ENCODE peak calls at places on chromosomes 13 and 19, in four cellular contexts. H is GM12878, N is neural progenitor cell, Z is A673. X is an unnamed sample. For H3K9me3, the result is how much of the 10 kb centered on the place peaks cover.

GRCh38 chr13:65497265-65497664 is 1732.9 kb downstream of the PCDH9 start:
- DNase-seq in Z (no peak), H (no peak), N (no peak), X (no peak)

GRCh38 chr13:94641432-94641941 is 39.8 kb downstream of the GPR180 start:
- DNase-seq in N (no peak), Z (peak), H (no peak), X (no peak)

GRCh38 chr13:71861769-71862168 is 5.2 kb downstream of the DACH1 start:
- DNase-seq in Z (no peak), H (no peak), N (no peak), X (no peak)

GRCh38 chr19:12777217-12778019 is 2.1 kb upstream of the HOOK2 start:
- DNase-seq in Z (peak), H (no peak), N (peak), X (peak)

GRCh38 chr19:7515471-7516226 is at the start of gene ZNF358:
- DNase-seq in N (peak), H (no peak), Z (peak), X (peak)

GRCh38 chr13:93723316-93723715 is 496.7 kb downstream of the GPC6 start:
- DNase-seq in N (no peak), H (no peak), Z (peak), X (no peak)

GRCh38 chr19:2488405-2488941 is 12.5 kb downstream of the GADD45B start:
- DNase-seq in H (no peak), Z (no peak), N (no peak), X (no peak)

GRCh38 chr13:48993150-48993549 is 17.4 kb downstream of the FNDC3A start:
- DNase-seq in N (no peak), H (no peak), Z (no peak), X (no peak)

GRCh38 chr13:75635101-75635620 is 969 bp upstream of the LMO7 start:
- DNase-seq in H (no peak), Z (no peak), N (no peak), X (no peak)

GRCh38 chr19:31356587-31357314 is 7.5 kb upstream of the TSHZ3 start:
- DNase-seq in H (no peak), N (peak), Z (no peak), X (no peak)

GRCh38 chr19:8196271-8196908 is 12.8 kb upstream of the CERS4 start:
- DNase-seq in Z (no peak), H (peak), N (peak), X (no peak)

GRCh38 chr19:1284979-1285736 is 515 bp upstream of the EFNA2 start:
- DNase-seq in N (peak), Z (no peak), H (no peak), X (no peak)
- TF ChIP-seq EZH2 in N (peak), Z (peak), H (no peak), X (no peak)

DNA sequence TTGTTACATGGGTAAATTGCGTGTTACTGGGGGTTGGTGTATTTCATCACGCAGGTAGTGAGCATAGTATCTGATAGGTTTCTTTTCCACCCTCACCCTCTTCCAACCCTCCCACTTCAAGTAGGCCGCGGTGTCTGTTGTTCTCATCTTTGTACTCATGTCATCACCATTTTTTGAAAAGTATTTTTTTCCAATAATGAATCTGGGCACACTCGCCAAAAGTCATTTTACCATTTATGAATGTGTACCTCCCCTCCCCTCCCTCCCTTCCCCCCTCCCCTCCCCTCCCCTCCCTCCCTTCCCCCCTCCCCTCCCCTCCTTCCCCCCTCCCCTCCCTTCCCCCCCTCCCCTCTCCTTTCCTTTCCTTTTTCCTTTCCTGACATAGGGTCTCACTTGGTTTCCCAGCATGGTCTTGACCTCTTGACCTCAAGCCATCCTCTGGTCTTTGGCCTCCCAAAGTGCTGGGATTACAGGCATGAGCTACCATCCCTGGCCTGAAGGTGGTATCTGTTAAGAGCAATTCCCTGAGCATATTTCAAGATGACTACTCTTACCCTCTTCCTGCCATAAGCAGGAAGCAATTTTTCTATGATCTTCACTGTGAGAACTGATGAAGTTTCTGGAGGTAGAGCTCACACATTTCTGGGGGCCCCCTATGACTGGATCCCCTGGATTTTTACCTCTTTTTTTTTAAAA is 15.7 kb downstream of the ZNF627 start:
- DNase-seq in N (no peak), H (no peak), Z (no peak), X (no peak)
- H3K9me3 ChIP-seq in N (under half), H (under half), Z (under half), X (under half)

GRCh38 chr13:109957875-109958274 is 171.5 kb upstream of the IRS2 start:
- DNase-seq in H (no peak), Z (no peak), N (no peak), X (no peak)

GRCh38 chr13:109955598-109955997 is 169.2 kb upstream of the IRS2 start:
- DNase-seq in H (no peak), N (no peak), Z (no peak), X (no peak)

GRCh38 chr13:109949395-109949794 is 163.0 kb upstream of the IRS2 start:
- DNase-seq in H (no peak), N (no peak), Z (no peak), X (no peak)

GRCh38 chr13:109951491-109951890 is 165.1 kb upstream of the IRS2 start:
- DNase-seq in H (no peak), N (no peak), Z (no peak), X (no peak)

DNA sequence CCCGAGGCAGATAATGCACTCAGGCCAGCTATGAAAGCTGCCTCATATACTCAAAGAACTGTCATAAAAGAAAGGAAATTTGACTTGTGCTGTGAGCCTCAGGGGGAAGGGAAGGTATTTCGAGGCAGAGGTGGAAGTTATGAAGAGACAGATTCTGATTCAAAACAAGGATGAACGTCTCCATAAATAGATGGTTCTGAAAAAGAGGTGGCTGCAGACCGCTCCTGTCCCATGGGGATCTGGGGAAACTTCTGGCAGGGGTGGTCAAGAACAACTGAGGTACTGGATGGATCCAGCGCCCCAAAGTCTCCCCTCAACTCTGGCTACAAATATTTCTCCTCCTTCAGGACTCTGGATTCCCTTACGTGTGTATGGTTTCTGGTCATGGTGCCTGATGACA is 168.1 kb upstream of the IRS2 start:
- DNase-seq in N (no peak), Z (no peak), H (no peak), X (no peak)
- H3K4me3 ChIP-seq in N (no peak), Z (no peak), H (no peak), X (no peak)

DNA sequence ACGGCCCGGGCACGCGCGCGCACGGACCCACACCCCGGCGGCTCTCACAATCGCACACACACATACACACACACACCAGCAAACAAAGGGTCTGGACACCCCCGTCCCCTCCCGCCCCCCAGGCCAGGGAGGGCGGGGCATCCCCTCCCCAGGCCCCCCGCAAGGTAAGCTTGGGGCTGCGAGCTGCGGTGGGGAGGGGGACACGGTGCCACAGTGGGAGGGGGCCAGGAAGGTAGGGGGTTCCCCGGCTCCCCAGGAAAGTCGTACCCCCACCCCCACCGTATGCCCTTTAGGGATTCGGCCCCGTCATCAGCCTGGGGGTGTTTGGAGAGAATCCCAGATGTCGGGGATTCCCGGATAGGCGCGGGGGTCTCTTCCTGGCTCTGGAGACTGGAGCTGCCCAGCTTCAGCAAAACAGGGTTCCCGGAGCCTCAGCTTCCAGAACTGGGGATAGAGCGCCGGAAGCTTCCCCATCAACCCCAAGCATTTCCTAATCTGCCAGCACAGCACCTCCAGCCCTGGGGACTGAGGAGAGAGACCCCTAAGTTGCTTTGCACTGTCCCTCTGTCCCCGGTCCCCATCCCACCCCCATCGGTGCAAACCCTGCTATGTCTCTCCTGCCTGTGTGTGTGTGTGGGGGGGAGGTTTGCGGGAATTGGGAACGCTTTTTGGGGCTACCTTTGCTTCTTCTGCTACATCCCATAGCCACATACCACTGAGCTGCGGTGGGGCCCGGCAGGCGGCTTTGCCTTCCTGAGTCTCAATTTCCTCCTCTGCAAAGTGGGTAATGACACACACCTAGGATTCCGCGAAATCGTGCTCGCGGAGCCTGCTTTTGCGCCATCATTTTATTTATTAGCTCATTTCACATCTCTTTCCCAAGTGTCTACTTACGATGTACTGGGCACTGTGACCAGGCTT is 1.8 kb upstream of the CDC37 start:
- DNase-seq in H (no peak), Z (no peak), N (peak), X (no peak)
- TF ChIP-seq EZH2 in H (no peak), Z (no peak), N (no peak), X (no peak)

DNA sequence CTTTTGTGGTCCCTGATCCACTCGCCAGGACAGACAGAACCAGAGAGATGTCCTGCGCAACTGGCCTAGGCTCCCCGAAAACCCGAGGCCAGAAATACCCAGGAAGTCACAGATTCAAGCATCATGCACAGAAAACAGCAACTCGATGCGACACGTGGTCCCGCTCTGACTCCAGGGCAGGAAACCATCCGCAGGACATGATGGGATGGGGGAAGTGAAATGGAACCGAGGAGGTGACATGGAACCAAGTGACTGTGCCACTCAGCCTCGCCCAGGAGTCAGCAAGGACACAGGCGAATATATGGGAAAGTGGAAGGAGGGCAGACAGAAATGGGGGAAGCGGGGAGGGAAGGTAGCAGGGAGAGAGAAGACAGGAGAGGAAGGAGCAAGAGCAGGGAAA is 1.1 kb downstream of the ZSCAN18 start:
- DNase-seq in N (no peak), Z (no peak), H (no peak), X (no peak)
- H3K9me3 ChIP-seq in N (under half), Z (under half), H (under half), X (under half)

DNA sequence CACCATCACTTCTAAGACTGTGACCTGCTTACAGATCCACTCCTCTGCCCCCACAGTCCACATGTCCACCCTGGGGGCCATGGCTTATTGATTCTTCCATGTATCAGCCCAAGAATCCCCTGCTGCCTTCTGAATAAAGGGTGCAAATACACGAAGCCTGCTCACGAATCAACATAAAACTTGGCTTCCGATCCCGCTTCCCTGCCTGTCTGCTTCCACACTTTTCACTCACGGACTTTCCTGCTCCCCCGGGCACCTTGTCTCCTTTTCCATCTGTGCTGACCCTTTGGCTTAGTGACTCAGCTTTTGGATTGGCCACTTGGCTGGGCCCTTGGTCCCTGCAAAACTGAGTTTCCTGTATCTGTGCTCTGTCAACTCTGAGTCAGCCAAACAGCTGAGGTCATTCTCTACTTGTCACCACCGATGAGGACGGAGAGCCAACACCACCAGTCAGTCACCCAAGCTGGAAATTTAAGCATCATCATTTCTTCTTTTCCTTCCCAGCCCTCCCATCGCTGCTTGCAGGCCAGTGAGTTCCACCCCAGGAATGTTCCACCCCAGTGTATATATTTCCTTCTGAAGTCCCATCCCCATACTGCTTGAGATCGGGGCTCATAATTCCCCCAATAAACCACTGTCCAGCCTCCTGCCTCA is 11.4 kb upstream of the USP12 start:
- DNase-seq in H (no peak), N (no peak), Z (no peak), X (no peak)
- H3K4me3 ChIP-seq in H (no peak), N (no peak), Z (no peak), X (no peak)